ENCODE peak calls at places on chromosomes 4 and X, in eight cellular contexts. I, H, N, L, R, J, B and P are unnamed samples.

GRCh38 chr4:118112647-118113046 is 78.4 kb downstream of the NDST3 start:
- DNase-seq in L (no peak), N (no peak), I (no peak), R (no peak), B (no peak), H (no peak), J (no peak), P (no peak)

GRCh38 chrX:25039036-25039435 is 23.3 kb upstream of the ARX start:
- DNase-seq in J (no peak), L (no peak), R (no peak), B (no peak), I (no peak), N (no peak), H (no peak), P (no peak)

GRCh38 chrX:104679175-104679574 is 113.2 kb downstream of the IL1RAPL2 start:
- DNase-seq in R (no peak), B (no peak), H (no peak), L (no peak), J (no peak), N (no peak), I (no peak), P (no peak)

GRCh38 chrX:119880552-119881437 is 9.2 kb downstream of the NDUFA1 start:
- DNase-seq in B (peak; percentile 63), L (no peak), H (peak; percentile 31), N (peak; percentile 70), J (no peak), I (no peak), R (peak; percentile 18), P (no peak)

GRCh38 chrX:106707771-106708454 is 18.6 kb upstream of the RNF128 start:
- DNase-seq in N (peak; percentile 55), L (no peak), H (no peak), I (no peak), B (peak; percentile 86), J (no peak), R (no peak), P (no peak)

GRCh38 chr4:27692098-27692679 is 831.5 kb downstream of the STIM2 start:
- DNase-seq in L (no peak), N (peak; percentile 27), I (no peak), R (peak; percentile 12), H (no peak), B (peak; percentile 43), J (no peak), P (no peak)

GRCh38 chr4:176313596-176314341 is 6.0 kb upstream of the SPCS3 start:
- DNase-seq in B (no peak), L (no peak), J (no peak), N (no peak), H (no peak), R (no peak), I (no peak), P (no peak)

GRCh38 chr4:100984901-100985300 is 362.4 kb downstream of the PPP3CA start:
- DNase-seq in R (no peak), J (no peak), H (no peak), N (no peak), I (no peak), L (no peak), B (peak; percentile 80), P (no peak)

GRCh38 chrX:116317409-116317808 is 119.0 kb upstream of the SLC6A14 start:
- DNase-seq in N (no peak), H (no peak), J (peak; percentile 48), B (peak; percentile 18), L (peak; percentile 59), I (no peak), R (no peak), P (peak; percentile 27)

GRCh38 chr4:66625480-66625879 is 919.8 kb downstream of the CENPC start:
- DNase-seq in R (no peak), N (no peak), L (no peak), J (no peak), B (no peak), H (no peak), I (no peak), P (no peak)

GRCh38 chr4:17280266-17280665 is 231.6 kb downstream of the QDPR start:
- DNase-seq in B (no peak), R (no peak), I (no peak), L (no peak), J (no peak), N (no peak), H (no peak), P (no peak)

GRCh38 chr4:73589261-73589847 is 30.9 kb downstream of the RASSF6 start:
- DNase-seq in L (no peak), J (no peak), B (peak; percentile 91), R (no peak), I (no peak), H (peak; percentile 18), N (no peak), P (no peak)

GRCh38 chr4:140326395-140326993 is 47.0 kb upstream of the SCOC start:
- DNase-seq in R (peak; percentile 34), L (no peak), N (peak; percentile 18), J (no peak), I (no peak), B (peak; percentile 65), H (no peak), P (no peak)

GRCh38 chr4:140296335-140296753 is 77.1 kb upstream of the SCOC start:
- DNase-seq in N (peak; percentile 17), H (no peak), J (peak; percentile 73), R (no peak), B (peak; percentile 87), I (no peak), L (no peak), P (peak; percentile 70)

GRCh38 chr4:76767983-76768382 is 130.0 kb downstream of the SOWAHB start:
- DNase-seq in H (no peak), L (no peak), N (peak; percentile 19), B (no peak), R (no peak), J (no peak), I (no peak), P (no peak)

GRCh38 chrX:72046447-72046846 is 85.3 kb downstream of the RTL5 start:
- DNase-seq in J (no peak), N (no peak), R (no peak), B (no peak), H (no peak), I (no peak), L (no peak), P (no peak)

GRCh38 chr4:4480685-4481393 is 61.0 kb downstream of the STX18 start:
- DNase-seq in L (no peak), H (no peak), N (peak; percentile 4), I (no peak), B (peak; percentile 37), R (no peak), J (no peak), P (peak; percentile 86)

GRCh38 chr4:181301735-181302380 is 941.3 kb upstream of the TENM3 start:
- DNase-seq in B (peak; percentile 9), J (peak; percentile 29), H (no peak), N (peak; percentile 36), R (peak; percentile 39), L (peak; percentile 58), I (no peak), P (no peak)

GRCh38 chr4:41428205-41428940 is 109.6 kb upstream of the LIMCH1 start:
- DNase-seq in B (no peak), N (no peak), I (no peak), L (no peak), J (no peak), H (no peak), R (no peak), P (no peak)

GRCh38 chr4:94523617-94524016 is 71.9 kb downstream of the PDLIM5 start:
- DNase-seq in B (peak; percentile 81), N (no peak), H (no peak), R (no peak), L (no peak), J (no peak), I (no peak), P (no peak)

GRCh38 chrX:15468036-15468435 is 25.1 kb downstream of the PIR start:
- DNase-seq in L (no peak), J (no peak), R (no peak), I (no peak), N (no peak), B (peak; percentile 73), H (no peak), P (no peak)

GRCh38 chrX:103253608-103254007 is 1.3 kb downstream of the TCEAL8 start:
- DNase-seq in H (no peak), B (peak; percentile 19), R (peak; percentile 6), N (no peak), L (no peak), I (no peak), J (no peak), P (peak; percentile 8)

GRCh38 chrX:103254171-103254824 is 657 bp downstream of the TCEAL8 start:
- DNase-seq in N (peak; percentile 21), L (peak; percentile 65), I (no peak), B (peak; percentile 21), J (peak; percentile 55), H (peak; percentile 50), R (peak; percentile 56), P (peak; percentile 37)

GRCh38 chrX:103249805-103250204 is 5.2 kb downstream of the TCEAL8 start:
- DNase-seq in N (no peak), J (no peak), H (no peak), I (no peak), L (no peak), R (no peak), B (no peak), P (no peak)

GRCh38 chrX:103248553-103248952 is 6.4 kb downstream of the TCEAL8 start:
- DNase-seq in H (no peak), B (peak; percentile 41), I (no peak), N (peak; percentile 16), R (no peak), J (no peak), L (no peak), P (no peak)

DNA sequence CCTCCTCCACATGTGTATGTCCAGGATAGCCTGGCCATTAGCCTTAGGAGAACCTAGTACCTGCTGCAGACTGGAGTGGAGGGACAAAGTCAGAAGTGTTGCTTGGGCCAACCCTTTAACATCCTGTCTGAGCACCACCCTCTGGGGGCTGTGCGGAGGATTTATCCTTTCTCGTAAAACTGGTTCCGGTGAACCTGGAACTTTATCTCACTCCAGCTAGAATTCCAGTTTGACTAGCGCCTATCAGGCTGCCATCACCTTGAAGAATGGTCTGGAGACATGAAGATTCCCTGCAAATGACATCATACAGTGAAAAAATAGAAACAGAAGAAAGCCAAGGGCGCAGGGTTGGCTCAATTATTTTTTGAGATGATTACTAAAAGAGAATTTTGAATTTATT is 4.0 kb downstream of the TCEAL8 start:
- DNase-seq in I (no peak), B (no peak), H (no peak), R (no peak), L (no peak), N (no peak), J (no peak), P (no peak)
- TF ChIP-seq CTCF in I (no peak), B (no peak), H (no peak), R (no peak), L (no peak), N (no peak), J (no peak), P (no peak)

GRCh38 chrX:30935985-30936384 is 46.9 kb upstream of the TAB3 start:
- DNase-seq in R (peak; percentile 21), N (peak; percentile 21), H (no peak), I (no peak), J (no peak), L (no peak), B (peak; percentile 15), P (no peak)
- TF ChIP-seq CTCF in R (no peak), N (no peak), H (no peak), I (no peak), J (no peak), L (no peak), B (peak; percentile 16), P (no peak)

GRCh38 chrX:110450050-110450449 is 91.4 kb downstream of the RTL9 start:
- DNase-seq in I (no peak), H (no peak), L (peak; percentile 61), J (peak; percentile 74), R (peak; percentile 73), N (peak; percentile 55), B (peak; percentile 69), P (peak; percentile 72)
- TF ChIP-seq CTCF in I (peak; percentile 61), H (peak; percentile 75), L (peak; percentile 67), J (peak; percentile 60), R (peak; percentile 46), N (peak; percentile 63), B (peak; percentile 58), P (peak; percentile 44)

GRCh38 chrX:10032147-10032546 is 65.0 kb downstream of the CLDN34 start:
- DNase-seq in H (no peak), J (no peak), R (no peak), B (no peak), N (no peak), I (no peak), L (no peak), P (no peak)
- TF ChIP-seq CTCF in H (no peak), J (no peak), R (no peak), B (no peak), N (no peak), I (no peak), L (no peak), P (no peak)